ENCODE peak calls at places on chromosome X, in seven cellular contexts. M is IMR-90; Z is CD8-positive, alpha-beta memory T cell; W is naive thymus-derived CD4-positive, alpha-beta T cell; E is uterus; L is heart right ventricle; T is CD4-positive, CD25-positive, alpha-beta regulatory T cell. D is an unnamed sample. For H3K4me1, the result is how much of the 10 kb centered on the place peaks cover.

GRCh38 chrX:72105436-72105835 is 26.3 kb downstream of the RTL5 start:
- DNase-seq in M (no peak), Z (peak), W (peak), E (no peak), L (no peak), T (peak), D (no peak)

GRCh38 chrX:29297171-29297800 is 710.0 kb downstream of the IL1RAPL1 start:
- DNase-seq in M (peak), Z (no peak), W (no peak), E (no peak), L (no peak), T (no peak), D (no peak)

GRCh38 chrX:31800219-31800618 is 728.4 kb upstream of the FTHL17 start:
- DNase-seq in M (no peak), Z (no peak), W (no peak), E (no peak), L (no peak), T (no peak), D (no peak)

GRCh38 chrX:153438522-153438921 is 7.3 kb downstream of the TREX2 start:
- DNase-seq in M (peak), Z (no peak), W (no peak), E (no peak), L (no peak), T (no peak), D (no peak)

GRCh38 chrX:50154429-50154828 is 46.4 kb downstream of the AKAP4 start:
- DNase-seq in M (no peak), Z (no peak), W (no peak), E (no peak), L (no peak), T (no peak), D (no peak)

GRCh38 chrX:154648931-154649863 is 4.2 kb downstream of the CTAG2 start:
- DNase-seq in M (no peak), Z (no peak), W (no peak), E (no peak), L (no peak), T (no peak), D (no peak)

GRCh38 chrX:3950373-3950772 is 236.9 kb upstream of the PRKX start:
- DNase-seq in M (no peak), Z (no peak), W (no peak), E (no peak), L (no peak), T (no peak), D (no peak)

GRCh38 chrX:77160301-77160700 is 286.9 kb upstream of the FGF16 start:
- DNase-seq in M (no peak), Z (no peak), W (no peak), E (no peak), L (peak), T (no peak), D (no peak)

GRCh38 chrX:56503941-56504673 is 59.3 kb upstream of the UBQLN2 start:
- DNase-seq in M (no peak), Z (no peak), W (no peak), E (no peak), L (no peak), T (no peak), D (no peak)

GRCh38 chrX:140710710-140711109 is 1.2 kb downstream of the LINC00632 start:
- DNase-seq in M (no peak), Z (no peak), W (no peak), E (no peak), L (no peak), T (no peak), D (no peak)

GRCh38 chrX:132461886-132462285 is 27.0 kb downstream of the MBNL3 start:
- DNase-seq in M (no peak), Z (no peak), W (no peak), E (no peak), L (no peak), T (no peak), D (no peak)

GRCh38 chrX:115652221-115652620 is 91.2 kb downstream of the PLS3 start:
- DNase-seq in M (no peak), Z (no peak), W (no peak), E (no peak), L (no peak), T (no peak), D (no peak)

GRCh38 chrX:154603438-154604430 is 15.3 kb downstream of the CTAG1B start:
- DNase-seq in M (peak), Z (no peak), W (no peak), E (peak), L (no peak), T (no peak), D (no peak)

GRCh38 chrX:101397779-101398178 is 7.0 kb downstream of the RPL36A start:
- DNase-seq in M (peak), Z (no peak), W (no peak), E (no peak), L (no peak), T (no peak), D (no peak)

GRCh38 chrX:99722094-99722493 is 688.0 kb downstream of the PCDH19 start:
- DNase-seq in M (no peak), Z (no peak), W (no peak), E (no peak), L (no peak), T (no peak), D (no peak)

GRCh38 chrX:19303216-19303880 is 40.4 kb upstream of the PDHA1 start:
- DNase-seq in M (peak), Z (no peak), W (no peak), E (peak), L (no peak), T (no peak), D (no peak)

GRCh38 chrX:3779546-3779945 is 66.1 kb upstream of the PRKX start:
- DNase-seq in M (no peak), Z (no peak), W (no peak), E (no peak), L (no peak), T (no peak), D (no peak)

GRCh38 chrX:68721546-68721945 is 74.1 kb downstream of the STARD8 start:
- DNase-seq in M (no peak), Z (no peak), W (no peak), E (peak), L (no peak), T (no peak), D (no peak)

GRCh38 chrX:71666240-71667223 is 814 bp upstream of the LOC101059915 start:
- DNase-seq in M (no peak), Z (no peak), W (no peak), E (no peak), L (no peak), T (no peak), D (no peak)

DNA sequence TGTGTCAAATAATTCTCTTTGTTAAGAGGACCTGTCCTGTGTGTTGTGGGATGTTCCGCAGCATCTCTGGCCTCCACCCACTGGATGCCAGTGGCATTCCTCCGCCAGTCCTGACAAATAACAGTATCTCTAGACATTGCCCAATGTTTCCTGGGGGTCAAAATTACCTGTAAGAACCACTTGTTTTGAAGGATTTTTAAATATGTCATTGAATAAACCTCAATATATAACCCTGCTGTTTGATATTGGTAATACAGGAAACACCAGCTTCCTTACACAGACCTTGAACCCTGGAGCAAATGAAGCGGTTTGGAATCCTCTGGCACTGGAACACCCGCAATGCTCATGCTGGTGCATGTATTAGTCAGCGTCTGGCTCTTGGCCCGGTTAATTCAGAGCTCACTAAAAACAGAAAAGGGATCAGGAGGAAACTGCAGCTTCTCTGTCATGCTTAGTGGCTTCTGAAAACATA is 101.3 kb downstream of the TBL1X start:
- DNase-seq in M (peak), Z (no peak), W (no peak), E (peak), L (peak), T (no peak), D (no peak)
- H3K27ac ChIP-seq in M (no peak), Z (no peak), W (no peak), E (peak), L (no peak), T (no peak), D (no peak)

DNA sequence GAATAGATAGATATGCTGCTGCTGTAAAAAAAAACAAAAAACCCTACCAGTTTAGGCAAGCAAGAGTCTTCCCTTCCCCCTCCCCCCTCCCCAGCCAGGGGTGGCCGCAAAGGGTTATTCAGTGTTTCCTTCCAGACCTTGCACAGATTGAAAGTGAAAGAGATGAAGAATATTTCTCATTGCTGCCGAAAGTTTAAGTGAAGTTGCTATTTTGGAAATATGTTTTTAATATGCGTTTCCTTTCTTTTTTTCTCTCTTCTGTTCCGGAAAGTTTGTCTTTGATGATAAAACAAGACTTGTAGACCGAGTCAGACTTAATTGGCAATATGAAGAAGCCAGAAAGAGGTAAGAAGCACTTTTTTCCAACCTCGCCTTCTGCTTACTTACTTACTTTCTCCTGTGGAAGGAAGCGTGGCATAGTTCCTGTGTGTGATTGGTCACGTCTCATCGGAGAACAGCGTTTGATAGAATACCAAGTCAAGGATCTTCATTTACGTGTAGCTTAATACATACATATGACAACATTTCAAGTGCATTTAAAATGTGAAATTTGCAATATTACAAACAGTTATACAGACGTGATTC is 58.4 kb upstream of the CLCN4 start:
- DNase-seq in M (no peak), Z (peak), W (peak), E (no peak), L (no peak), T (peak), D (no peak)
- H3K4me1 ChIP-seq in M (under half), Z (under half), W (under half), E (under half), L (under half), T (under half), D (under half)

GRCh38 chrX:63471004-63471403 is 119.9 kb upstream of the SPIN4 start:
- DNase-seq in M (no peak), Z (no peak), W (no peak), E (no peak), L (no peak), T (no peak), D (no peak)
- H3K27ac ChIP-seq in M (no peak), Z (no peak), W (no peak), E (no peak), L (no peak), T (no peak), D (no peak)

GRCh38 chrX:128807367-128807766 is 715.9 kb downstream of the SMARCA1 start:
- DNase-seq in M (no peak), Z (no peak), W (no peak), E (no peak), L (no peak), T (no peak), D (no peak)
- H3K4me1 ChIP-seq in M (under half), Z (under half), W (under half), E (under half), L (under half), T (under half), D (under half)

D was measured in suprapubic skin.